ENCODE peak calls at places on chromosomes 3 and 15, in six cellular contexts. G is PC-3; N is Peyer's patch; O is CD4-positive, alpha-beta memory T cell; D is body of pancreas; Q is fibroblast of lung. Y is an unnamed sample. For H3K36me3 and H3K4me1, the result is how much of the 10 kb centered on the place peaks cover.

GRCh38 chr3:31321620-31322019 is 211.1 kb upstream of the STT3B start:
- DNase-seq in G (no peak), N (no peak), O (no peak), D (peak), Q (no peak), Y (no peak)

GRCh38 chr3:184343200-184343876 is 5.9 kb downstream of the FAM131A start:
- DNase-seq in G (no peak), N (no peak), O (no peak), D (no peak), Q (no peak), Y (no peak)

GRCh38 chr3:194483850-194484249 is 3.0 kb downstream of the ATP13A3 start:
- DNase-seq in G (no peak), N (no peak), O (no peak), D (no peak), Q (no peak), Y (no peak)

GRCh38 chr15:90570643-90571042 is 40.9 kb downstream of the CRTC3 start:
- DNase-seq in G (no peak), N (no peak), O (no peak), D (no peak), Q (no peak), Y (no peak)

GRCh38 chr15:86919581-86919980 is 839.9 kb downstream of the AGBL1 start:
- DNase-seq in G (no peak), N (no peak), O (no peak), D (no peak), Q (peak), Y (no peak)

GRCh38 chr3:111585214-111585613 is 9.9 kb downstream of the ZBED2 start:
- DNase-seq in G (peak), N (no peak), O (no peak), D (no peak), Q (no peak), Y (no peak)

GRCh38 chr15:38002883-38003477 is 68.5 kb downstream of the TMCO5A start:
- DNase-seq in G (peak), N (no peak), O (no peak), D (peak), Q (peak), Y (peak)

GRCh38 chr3:189071452-189071851 is 100.3 kb upstream of the TPRG1 start:
- DNase-seq in G (peak), N (no peak), O (no peak), D (no peak), Q (no peak), Y (no peak)

GRCh38 chr3:58924581-58924980 is 125.2 kb downstream of the CFAP20DC start:
- DNase-seq in G (no peak), N (no peak), O (no peak), D (no peak), Q (peak), Y (no peak)

GRCh38 chr3:69058180-69058946 is 6.2 kb upstream of the TMF1 start:
- DNase-seq in G (no peak), N (no peak), O (peak), D (no peak), Q (no peak), Y (no peak)

GRCh38 chr3:42043116-42043796 is 47.9 kb upstream of the TRAK1 start:
- DNase-seq in G (peak), N (no peak), O (no peak), D (peak), Q (peak), Y (peak)

GRCh38 chr3:125054436-125055164 is 1.2 kb downstream of the HEG1 start:
- DNase-seq in G (peak), N (no peak), O (peak), D (peak), Q (peak), Y (peak)

GRCh38 chr15:31824009-31824408 is 206.3 kb upstream of the CHRNA7 start:
- DNase-seq in G (no peak), N (no peak), O (no peak), D (no peak), Q (no peak), Y (no peak)

GRCh38 chr3:74643636-74644035 is 29.2 kb upstream of the CNTN3 start:
- DNase-seq in G (no peak), N (no peak), O (no peak), D (peak), Q (peak), Y (no peak)

GRCh38 chr3:148999806-149000205 is 8.5 kb downstream of the GYG1 start:
- DNase-seq in G (no peak), N (no peak), O (no peak), D (no peak), Q (peak), Y (no peak)
- H3K36me3 ChIP-seq in G (under half), N (half or more), O (under half), D (under half), Q (under half), Y (half or more)

DNA sequence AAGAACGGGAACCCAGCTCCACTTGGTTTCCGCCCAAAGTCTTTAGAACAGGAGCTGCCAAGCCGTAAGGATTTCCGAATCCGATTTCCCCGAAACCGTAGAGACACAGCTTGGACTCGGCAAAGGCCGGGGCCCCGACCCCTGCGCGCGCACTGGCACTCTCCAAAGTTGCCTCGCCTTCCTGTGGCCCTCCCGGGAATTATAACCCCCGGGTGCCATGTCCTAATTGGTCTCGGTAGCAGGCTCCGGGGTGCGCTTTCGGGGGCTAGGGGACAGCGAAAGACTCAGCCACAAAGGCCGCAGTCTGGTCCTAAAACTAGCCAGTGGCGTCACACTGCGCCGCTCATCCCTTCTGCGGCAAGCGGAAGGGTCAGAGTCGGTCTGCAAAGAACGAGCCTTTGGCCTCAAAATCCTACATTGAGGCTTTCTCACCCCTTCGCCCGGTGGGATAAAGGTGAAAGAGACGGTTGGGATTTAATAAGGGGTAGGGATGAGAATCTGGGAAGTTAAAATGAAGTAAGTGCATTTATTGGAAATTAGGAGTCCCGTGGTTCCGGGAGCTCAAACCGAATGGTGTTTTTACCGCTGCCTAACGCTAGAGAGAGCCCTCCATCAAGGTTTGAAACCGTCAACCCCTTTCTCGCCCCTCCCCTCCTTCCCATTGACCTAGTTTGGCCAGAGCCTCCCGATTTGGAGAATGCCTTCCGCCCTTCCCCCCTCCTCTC is 6.7 kb downstream of the BCL6 start:
- DNase-seq in G (peak), N (peak), O (peak), D (peak), Q (peak), Y (peak)
- H3K4me1 ChIP-seq in G (under half), N (under half), O (under half), D (under half), Q (under half), Y (half or more)

DNA sequence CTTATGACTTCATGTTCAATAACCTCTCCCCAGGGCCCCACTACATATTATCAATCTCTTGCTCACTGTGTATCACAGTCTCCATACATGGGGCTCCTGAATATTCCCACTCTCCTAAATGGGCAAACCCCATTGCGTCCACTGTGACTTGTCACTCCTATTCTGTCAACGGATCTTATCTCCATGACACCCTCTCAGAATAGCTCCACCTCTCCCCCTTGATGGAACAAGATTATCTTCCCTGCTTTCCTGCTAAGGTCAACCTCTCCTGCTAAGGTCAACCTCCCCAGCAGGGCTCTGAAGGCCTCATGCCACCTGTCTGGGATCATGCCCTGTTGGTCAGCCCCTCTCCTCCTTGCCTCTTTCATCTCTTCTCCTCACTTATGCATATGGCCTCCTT is 1.8 kb downstream of the CLDN18 start:
- DNase-seq in G (no peak), N (no peak), O (no peak), D (no peak), Q (no peak), Y (no peak)
- H3K36me3 ChIP-seq in G (under half), N (under half), O (under half), D (under half), Q (under half), Y (under half)

GRCh38 chr3:102255736-102256135 is 179.1 kb upstream of the ZPLD1 start:
- DNase-seq in G (peak), N (no peak), O (no peak), D (no peak), Q (no peak), Y (no peak)
- H3K4me1 ChIP-seq in G (under half), N (under half), O (under half), D (under half), Q (under half), Y (under half)

DNA sequence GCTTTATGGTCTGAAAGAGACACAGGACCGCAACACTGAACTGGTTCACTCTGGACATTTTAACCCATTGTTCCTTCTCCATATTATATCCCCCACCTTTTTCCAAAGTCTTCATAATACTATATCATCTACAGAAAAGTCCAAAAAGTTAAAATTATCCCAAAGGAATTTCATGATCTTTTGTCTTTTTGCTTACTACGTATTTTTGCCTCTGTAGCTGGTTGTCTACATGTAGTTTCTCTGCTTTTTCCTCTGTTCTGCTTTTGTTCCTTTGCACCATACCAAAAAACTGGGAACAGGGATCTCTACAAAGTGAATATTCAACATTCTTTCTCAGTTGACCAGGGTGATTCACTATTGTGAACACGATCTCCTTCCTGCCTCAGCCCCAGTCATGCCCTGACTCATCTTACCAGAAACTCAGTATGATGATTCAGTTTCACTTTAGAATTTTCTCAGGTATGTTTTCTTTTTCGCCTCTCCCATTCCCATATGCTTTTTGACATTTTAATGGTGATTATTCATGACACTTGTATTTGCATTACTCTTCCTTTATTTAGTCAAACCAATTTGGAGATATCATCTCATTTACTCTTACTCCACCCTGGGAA is 14.4 kb downstream of the EMC4 start:
- DNase-seq in G (peak), N (no peak), O (no peak), D (no peak), Q (peak), Y (peak)
- H3K36me3 ChIP-seq in G (under half), N (half or more), O (half or more), D (under half), Q (under half), Y (under half)

DNA sequence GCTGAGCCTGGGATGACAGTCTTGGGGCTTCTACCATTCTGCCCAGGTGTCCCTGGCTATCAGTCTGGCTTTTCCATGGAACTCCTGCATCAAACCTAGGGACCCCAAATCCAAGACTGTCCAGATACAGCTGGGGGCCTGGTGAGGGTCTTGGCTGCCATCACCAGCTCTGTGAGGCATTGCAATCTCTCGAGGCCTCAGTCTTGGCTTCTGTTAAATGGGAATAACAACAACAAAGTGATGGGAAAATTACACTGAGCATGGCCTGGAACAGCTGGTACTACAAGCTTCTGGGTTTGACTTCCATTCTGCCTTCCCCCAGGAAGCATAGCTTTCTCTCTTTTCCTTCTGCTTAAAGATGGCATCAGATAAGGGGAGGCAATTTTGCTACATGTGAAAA is 50.0 kb upstream of the LCTL start:
- DNase-seq in G (no peak), N (no peak), O (no peak), D (no peak), Q (no peak), Y (no peak)
- H3K4me1 ChIP-seq in G (under half), N (under half), O (under half), D (under half), Q (under half), Y (under half)

GRCh38 chr15:41814534-41814933 is 13.4 kb upstream of the JMJD7 start:
- DNase-seq in G (no peak), N (no peak), O (no peak), D (no peak), Q (no peak), Y (no peak)

GRCh38 chr15:41819455-41820050 is 8.3 kb upstream of the JMJD7 start:
- DNase-seq in G (no peak), N (no peak), O (no peak), D (no peak), Q (no peak), Y (no peak)

GRCh38 chr15:41817781-41818180 is 10.1 kb upstream of the JMJD7 start:
- DNase-seq in G (no peak), N (no peak), O (no peak), D (no peak), Q (no peak), Y (no peak)

GRCh38 chr15:41817327-41817726 is 10.6 kb upstream of the JMJD7 start:
- DNase-seq in G (no peak), N (no peak), O (no peak), D (no peak), Q (no peak), Y (no peak)

GRCh38 chr15:41816788-41817187 is 11.1 kb upstream of the JMJD7 start:
- DNase-seq in G (no peak), N (peak), O (no peak), D (no peak), Q (no peak), Y (no peak)
- H3K36me3 ChIP-seq in G (under half), N (half or more), O (under half), D (under half), Q (under half), Y (half or more)

GRCh38 chr3:46960081-46960701 is 16.4 kb downstream of the CCDC12 start:
- DNase-seq in G (peak), N (peak), O (no peak), D (peak), Q (peak), Y (peak)
- H3K4me1 ChIP-seq in G (under half), N (under half), O (half or more), D (half or more), Q (under half), Y (under half)

DNA sequence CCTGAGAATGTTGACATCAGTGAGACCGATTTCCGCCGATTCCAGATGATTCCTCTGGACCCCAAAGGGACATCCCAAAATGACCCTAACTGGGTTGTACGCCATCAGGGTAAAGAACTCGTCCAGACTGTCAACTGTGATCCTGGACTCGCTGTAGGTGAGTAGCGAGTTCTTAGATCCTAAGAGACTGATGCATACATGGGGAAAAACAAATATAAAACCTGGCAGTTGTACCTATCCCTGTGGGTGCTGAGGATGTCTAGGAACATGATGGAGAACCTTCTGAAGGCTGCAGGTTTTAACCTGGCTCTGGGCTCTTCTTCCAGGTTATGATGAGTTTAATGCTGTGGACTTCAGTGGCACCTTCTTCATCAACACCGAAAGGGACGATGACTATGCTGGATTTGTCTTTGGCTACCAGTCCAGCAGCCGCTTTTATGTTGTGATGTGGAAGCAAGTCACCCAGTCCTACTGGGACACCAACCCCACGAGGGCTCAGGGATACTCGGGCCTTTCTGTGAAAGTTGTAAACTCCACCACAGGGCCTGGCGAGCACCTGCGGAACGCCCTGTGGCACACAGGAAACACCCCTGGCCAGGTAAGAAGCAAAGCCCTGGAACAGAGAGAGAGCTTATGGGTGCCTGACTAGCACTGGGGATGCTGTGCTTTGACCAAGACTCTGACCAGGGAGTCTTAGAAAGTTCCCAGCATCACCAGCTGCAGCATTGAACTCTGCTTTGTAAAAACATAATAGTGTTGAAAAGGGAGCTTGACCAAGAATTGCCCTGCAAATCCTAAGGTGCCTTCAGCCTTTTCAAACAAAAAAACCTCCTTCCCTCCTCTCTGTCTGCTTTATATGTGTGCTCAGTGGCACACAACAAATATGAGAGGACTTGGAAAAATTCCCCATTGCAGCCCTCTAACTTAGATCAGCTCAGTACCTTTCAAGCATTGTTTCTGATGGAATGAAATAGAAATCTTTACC is 12.5 kb downstream of the THBS1 start:
- DNase-seq in G (peak), N (no peak), O (no peak), D (no peak), Q (peak), Y (peak)
- H3K36me3 ChIP-seq in G (half or more), N (half or more), O (under half), D (under half), Q (under half), Y (half or more)